ENCODE peak calls at places on chromosomes 12 and 14, in eight cellular contexts. R, C, F, V, I, U, E and Q are unnamed samples.
A peak's percentile ranks its signal among the peaks of the same experiment; 100 is the strongest.

GRCh38 chr14:77503138-77503537 is 4.5 kb upstream of the ISM2 start:
- DNase-seq in R (no peak), C (no peak), F (no peak), V (no peak), I (no peak), U (no peak), E (no peak), Q (no peak)

GRCh38 chr12:5051913-5052312 is 8.2 kb downstream of the KCNA5 start:
- DNase-seq in R (no peak), C (no peak), F (no peak), V (no peak), I (no peak), U (no peak), E (no peak), Q (no peak)

GRCh38 chr14:102629700-102630365 is 37.4 kb downstream of the RCOR1 start:
- DNase-seq in R (no peak), C (no peak), F (peak; percentile 21), V (no peak), I (peak; percentile 30), U (no peak), E (peak; percentile 44), Q (no peak)

GRCh38 chr14:90521930-90522483 is 125.2 kb downstream of the CALM1 start:
- DNase-seq in R (no peak), C (no peak), F (no peak), V (no peak), I (no peak), U (peak; percentile 34), E (no peak), Q (no peak)

GRCh38 chr12:50325890-50326391 is 42.6 kb upstream of the LIMA1 start:
- DNase-seq in R (no peak), C (no peak), F (no peak), V (no peak), I (no peak), U (no peak), E (no peak), Q (peak; percentile 38)

GRCh38 chr12:40300490-40300889 is 75.7 kb downstream of the LRRK2 start:
- DNase-seq in R (no peak), C (no peak), F (no peak), V (no peak), I (no peak), U (no peak), E (no peak), Q (peak; percentile 78)

GRCh38 chr12:3083949-3084348 is 6.8 kb downstream of the TSPAN9 start:
- DNase-seq in R (peak; percentile 60), C (no peak), F (no peak), V (no peak), I (no peak), U (no peak), E (no peak), Q (no peak)

GRCh38 chr14:24058260-24058950 is 6.6 kb downstream of the CARMIL3 start:
- DNase-seq in R (no peak), C (no peak), F (peak; percentile 78), V (peak; percentile 64), I (peak; percentile 39), U (no peak), E (peak; percentile 85), Q (peak; percentile 34)

GRCh38 chr12:124737772-124738635 is 125.7 kb downstream of the SCARB1 start:
- DNase-seq in R (no peak), C (no peak), F (no peak), V (no peak), I (peak; percentile 75), U (no peak), E (no peak), Q (peak; percentile 54)

GRCh38 chr12:131380961-131381705 is 329.8 kb upstream of the SFSWAP start:
- DNase-seq in R (no peak), C (no peak), F (peak; percentile 34), V (no peak), I (no peak), U (no peak), E (no peak), Q (no peak)

GRCh38 chr12:72570601-72571000 is 298.4 kb downstream of the TRHDE start:
- DNase-seq in R (no peak), C (no peak), F (peak; percentile 74), V (no peak), I (no peak), U (no peak), E (peak; percentile 51), Q (no peak)

GRCh38 chr14:91171291-91171690 is 57.4 kb downstream of the DGLUCY start:
- DNase-seq in R (peak; percentile 77), C (no peak), F (no peak), V (no peak), I (no peak), U (no peak), E (peak; percentile 8), Q (no peak)

GRCh38 chr12:79560165-79560889 is 130.4 kb downstream of the PAWR start:
- DNase-seq in R (no peak), C (no peak), F (no peak), V (no peak), I (no peak), U (no peak), E (no peak), Q (no peak)

GRCh38 chr12:18383203-18383602 is 121.9 kb downstream of the PIK3C2G start:
- DNase-seq in R (no peak), C (no peak), F (no peak), V (no peak), I (peak; percentile 92), U (no peak), E (peak; percentile 49), Q (peak; percentile 88)

DNA sequence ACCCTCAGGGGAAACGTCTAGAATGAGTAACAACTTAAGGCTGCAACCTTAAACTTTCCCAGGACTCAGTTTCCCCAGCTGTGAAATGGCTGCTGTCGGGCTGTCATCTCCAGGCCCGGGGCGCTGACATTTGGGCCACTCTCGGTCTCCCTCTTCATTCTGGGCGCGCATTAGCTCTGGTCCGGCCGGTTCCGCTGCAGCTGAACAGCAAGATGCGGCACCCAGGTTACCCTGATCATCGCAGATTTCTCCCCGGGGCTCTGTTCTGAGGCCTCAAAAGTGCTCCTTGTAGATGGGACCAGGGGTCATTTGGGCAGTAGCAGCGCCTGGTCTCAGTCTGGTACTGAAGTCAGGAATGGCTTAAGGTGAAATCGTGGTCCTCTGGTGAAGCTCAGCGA is 890 bp upstream of the BCL7A start:
- DNase-seq in R (no peak), C (no peak), F (no peak), V (no peak), I (no peak), U (no peak), E (no peak), Q (no peak)
- H3K4me3 ChIP-seq in R (peak overlapping the region; percentile 61), C (peak overlapping the region; percentile 60), F (peak overlapping the region; percentile 72), V (peak overlapping the region; percentile 67), I (peak overlapping the region; percentile 69), U (peak overlapping the region; percentile 75), E (peak overlapping the region; percentile 95), Q (peak overlapping the region; percentile 63)

GRCh38 chr12:68619541-68619940 is 8.8 kb downstream of the RAP1B start:
- DNase-seq in R (no peak), C (no peak), F (no peak), V (no peak), I (no peak), U (no peak), E (no peak), Q (no peak)

GRCh38 chr12:68623059-68623458 is 12.4 kb downstream of the RAP1B start:
- DNase-seq in R (no peak), C (no peak), F (no peak), V (no peak), I (no peak), U (no peak), E (no peak), Q (no peak)

GRCh38 chr12:68622250-68622649 is 11.6 kb downstream of the RAP1B start:
- DNase-seq in R (no peak), C (no peak), F (no peak), V (no peak), I (no peak), U (no peak), E (no peak), Q (no peak)

GRCh38 chr12:68621092-68622081 is 10.7 kb downstream of the RAP1B start:
- DNase-seq in R (no peak), C (no peak), F (no peak), V (no peak), I (no peak), U (no peak), E (no peak), Q (no peak)

DNA sequence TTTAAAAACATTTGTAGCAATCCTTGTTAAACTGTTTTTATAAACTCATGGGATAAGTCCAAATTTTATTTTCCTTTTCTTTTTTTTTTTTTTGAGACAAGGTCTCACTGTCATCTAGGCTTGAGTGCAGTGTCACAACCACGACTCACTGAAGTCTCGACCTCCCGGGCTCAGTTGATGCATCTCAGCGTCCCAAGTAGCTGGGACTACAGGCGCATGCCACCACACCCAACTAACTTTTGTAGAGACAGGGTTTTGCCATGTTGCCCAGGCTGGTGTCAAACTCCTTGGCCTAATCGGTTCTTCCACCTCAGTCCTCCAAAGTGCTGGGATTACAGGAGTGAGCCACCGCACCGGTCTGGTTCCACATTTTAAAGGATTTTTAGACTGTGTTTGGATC is 9.8 kb downstream of the RAP1B start:
- DNase-seq in R (no peak), C (no peak), F (no peak), V (no peak), I (no peak), U (no peak), E (no peak), Q (no peak)
- TF ChIP-seq CTCF in R (no peak), C (no peak), F (no peak), V (no peak), I (no peak), U (no peak), E (no peak), Q (no peak)

DNA sequence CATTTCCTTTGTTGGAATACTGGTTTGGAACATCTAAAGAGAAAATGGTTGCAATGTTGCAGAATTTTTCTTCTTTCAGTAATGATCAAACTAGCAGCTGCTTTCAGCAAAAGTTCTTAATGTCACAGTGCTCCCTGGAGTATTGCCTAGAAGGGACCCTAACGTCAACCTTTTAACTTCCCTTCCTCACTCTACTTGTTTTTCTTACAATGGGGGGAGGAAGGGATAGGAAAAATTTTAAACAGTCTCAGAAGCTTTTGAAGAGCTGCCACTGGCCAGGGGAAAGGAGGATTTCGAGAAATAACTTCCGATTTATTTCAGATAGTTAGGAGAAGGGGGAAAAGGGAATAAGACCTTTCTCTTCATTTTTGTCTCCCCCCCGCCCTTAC is 521.7 kb downstream of the MED13L start:
- DNase-seq in R (no peak), C (no peak), F (no peak), V (no peak), I (no peak), U (no peak), E (no peak), Q (no peak)
- H3K27me3 ChIP-seq in R (no peaks in the 10 kb centered on the region), C (no peaks in the 10 kb centered on the region), F (no peaks in the 10 kb centered on the region), V (no peaks in the 10 kb centered on the region), I (no peaks in the 10 kb centered on the region), U (no peaks in the 10 kb centered on the region), E (peaks cover 3% of the 10 kb centered on the region), Q (peaks cover 1% of the 10 kb centered on the region)

DNA sequence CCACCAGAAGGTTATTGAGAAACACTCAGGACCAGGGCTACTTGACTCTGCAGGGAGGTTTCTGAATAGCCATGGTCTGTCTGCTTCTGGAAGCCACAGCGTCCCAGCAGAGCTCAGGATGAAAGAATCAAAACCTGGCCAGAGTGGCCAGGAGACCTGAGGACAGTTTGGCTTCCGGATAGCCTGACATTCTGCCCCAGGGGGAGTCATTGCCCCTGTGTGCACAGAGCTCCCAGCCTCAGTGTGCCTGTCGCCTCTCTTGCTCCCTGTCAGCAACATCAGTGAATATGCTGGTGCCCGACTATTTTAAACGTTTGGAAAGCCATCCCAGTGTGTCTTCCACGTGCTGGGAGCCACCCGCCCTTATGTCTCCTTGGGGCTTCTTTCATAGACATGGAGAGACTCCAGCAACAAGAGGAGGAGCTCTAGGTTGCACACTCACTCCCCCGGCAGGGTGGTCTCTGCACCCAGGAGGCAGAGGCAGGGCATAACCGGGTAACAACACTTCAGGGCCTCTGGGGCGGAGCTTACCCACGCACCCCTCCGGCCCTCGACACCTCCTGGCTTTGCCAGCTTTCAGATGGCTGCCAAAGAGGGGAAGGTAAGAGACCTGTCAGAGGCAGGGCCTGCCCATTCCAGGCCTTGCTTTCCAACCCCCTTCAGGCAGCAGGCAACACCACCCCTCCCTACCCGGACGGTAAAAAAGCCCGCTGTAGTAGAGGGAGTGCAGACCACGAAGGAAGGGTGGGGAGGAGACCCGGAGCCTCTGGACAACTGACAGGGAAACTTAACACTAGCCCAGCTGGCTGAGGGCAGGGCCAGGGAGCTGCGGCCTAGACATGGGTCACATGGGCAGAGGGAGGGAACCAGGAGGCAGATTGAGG is 19.0 kb upstream of the SLC6A12 start:
- DNase-seq in R (no peak), C (no peak), F (no peak), V (no peak), I (no peak), U (no peak), E (no peak), Q (no peak)
- H3K4me3 ChIP-seq in R (no peak overlapping the region), C (no peak overlapping the region), F (no peak overlapping the region), V (no peak overlapping the region), I (no peak overlapping the region), U (no peak overlapping the region), E (no peak overlapping the region), Q (no peak overlapping the region)